ENCODE peak calls at places on chromosome 15, in four cellular contexts. U is GM12878, Y is HepG2, N is K562. D is an unnamed sample.

GRCh38 chr15:75625542-75626347 is at the start of gene SNUPN:
- DNase-seq in Y (peak; percentile 91), N (peak; percentile 98), U (peak; percentile 87), D (peak; percentile 96)

GRCh38 chr15:74642328-74642723 is 26.7 kb downstream of the CLK3 start:
- DNase-seq in Y (no peak), U (no peak), N (no peak), D (no peak)

GRCh38 chr15:89377842-89378698 is 43.4 kb upstream of the POLG start:
- DNase-seq in U (no peak), N (no peak), Y (no peak), D (no peak)

GRCh38 chr15:89492111-89492641 is 4.2 kb downstream of the RHCG start:
- DNase-seq in Y (no peak), N (no peak), U (no peak), D (peak; percentile 73)

GRCh38 chr15:60275624-60276023 is 122.2 kb downstream of the ANXA2 start:
- DNase-seq in U (no peak), N (no peak), Y (no peak), D (no peak)

GRCh38 chr15:55387027-55387426 is 21.1 kb downstream of the CCPG1 start:
- DNase-seq in N (no peak), U (no peak), Y (no peak), D (peak; percentile 33)

GRCh38 chr15:89912145-89912673 is 543 bp downstream of the ARPIN start:
- DNase-seq in Y (no peak), N (no peak), U (no peak), D (peak; percentile 76)

GRCh38 chr15:51129513-51130197 is 34.9 kb upstream of the TNFAIP8L3 start:
- DNase-seq in Y (no peak), N (no peak), U (no peak), D (no peak)

GRCh38 chr15:89137926-89138325 is 49.7 kb downstream of the ABHD2 start:
- DNase-seq in N (no peak), U (no peak), Y (no peak), D (no peak)

GRCh38 chr15:55016225-55016624 is 180.5 kb downstream of the RSL24D1 start:
- DNase-seq in U (no peak), Y (no peak), N (no peak), D (no peak)

GRCh38 chr15:64635486-64635815 is 139.9 kb downstream of the RBPMS2 start:
- DNase-seq in N (no peak), Y (peak; percentile 42), U (peak; percentile 73), D (peak; percentile 33)

GRCh38 chr15:31387483-31388118 is 61.0 kb downstream of the KLF13 start:
- DNase-seq in U (no peak), N (no peak), Y (no peak), D (peak; percentile 86)

DNA sequence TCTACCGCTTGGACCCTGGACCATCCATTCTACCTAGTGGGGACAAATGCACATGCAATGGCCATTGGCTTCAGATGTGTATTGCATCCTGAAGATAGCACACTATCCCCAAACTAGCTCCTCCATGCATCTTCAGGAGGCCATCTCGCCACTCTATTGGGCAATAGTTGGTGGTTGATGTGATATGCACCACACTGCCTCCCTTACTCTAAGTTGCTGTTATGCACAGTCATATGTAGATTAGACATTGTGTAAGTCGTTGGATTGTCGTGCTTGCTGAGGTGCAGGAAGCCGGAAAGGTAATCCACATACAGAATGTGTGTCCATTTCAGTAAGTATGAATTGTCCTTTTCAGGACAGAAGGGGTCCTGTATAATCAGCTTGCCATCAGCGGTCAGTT is 26.7 kb upstream of the PLA2G4D start:
- DNase-seq in Y (no peak), U (no peak), N (no peak), D (no peak)
- TF ChIP-seq NFIC in Y (no peak), U (no peak), N (no peak), D (no peak)

GRCh38 chr15:66761723-66762595 is 59.9 kb downstream of the SMAD6 start:
- DNase-seq in Y (no peak), U (no peak), N (no peak), D (no peak)

GRCh38 chr15:66758844-66759243 is 56.8 kb downstream of the SMAD6 start:
- DNase-seq in N (no peak), U (no peak), Y (no peak), D (no peak)

GRCh38 chr15:66763186-66764066 is 61.4 kb downstream of the SMAD6 start:
- DNase-seq in Y (no peak), U (no peak), N (no peak), D (peak; percentile 55)

GRCh38 chr15:66760358-66760967 is 58.4 kb downstream of the SMAD6 start:
- DNase-seq in Y (no peak), N (no peak), U (no peak), D (no peak)

GRCh38 chr15:66760968-66761722 is 59.1 kb downstream of the SMAD6 start:
- DNase-seq in N (no peak), U (no peak), Y (no peak), D (no peak)
- H3K4me1 ChIP-seq in N (peaks cover 21% of the 10 kb centered on the region), U (peaks cover 7% of the 10 kb centered on the region), Y (peaks cover 55% of the 10 kb centered on the region), D (peaks cover 24% of the 10 kb centered on the region)

GRCh38 chr15:95226835-95227234 is 995.5 kb downstream of the MCTP2 start:
- DNase-seq in U (no peak), Y (no peak), N (no peak), D (no peak)

GRCh38 chr15:95227235-95227634 is 995.9 kb downstream of the MCTP2 start:
- DNase-seq in Y (no peak), U (no peak), N (no peak), D (no peak)
- TF ChIP-seq NFIC in Y (no peak), U (no peak), N (no peak), D (no peak)

DNA sequence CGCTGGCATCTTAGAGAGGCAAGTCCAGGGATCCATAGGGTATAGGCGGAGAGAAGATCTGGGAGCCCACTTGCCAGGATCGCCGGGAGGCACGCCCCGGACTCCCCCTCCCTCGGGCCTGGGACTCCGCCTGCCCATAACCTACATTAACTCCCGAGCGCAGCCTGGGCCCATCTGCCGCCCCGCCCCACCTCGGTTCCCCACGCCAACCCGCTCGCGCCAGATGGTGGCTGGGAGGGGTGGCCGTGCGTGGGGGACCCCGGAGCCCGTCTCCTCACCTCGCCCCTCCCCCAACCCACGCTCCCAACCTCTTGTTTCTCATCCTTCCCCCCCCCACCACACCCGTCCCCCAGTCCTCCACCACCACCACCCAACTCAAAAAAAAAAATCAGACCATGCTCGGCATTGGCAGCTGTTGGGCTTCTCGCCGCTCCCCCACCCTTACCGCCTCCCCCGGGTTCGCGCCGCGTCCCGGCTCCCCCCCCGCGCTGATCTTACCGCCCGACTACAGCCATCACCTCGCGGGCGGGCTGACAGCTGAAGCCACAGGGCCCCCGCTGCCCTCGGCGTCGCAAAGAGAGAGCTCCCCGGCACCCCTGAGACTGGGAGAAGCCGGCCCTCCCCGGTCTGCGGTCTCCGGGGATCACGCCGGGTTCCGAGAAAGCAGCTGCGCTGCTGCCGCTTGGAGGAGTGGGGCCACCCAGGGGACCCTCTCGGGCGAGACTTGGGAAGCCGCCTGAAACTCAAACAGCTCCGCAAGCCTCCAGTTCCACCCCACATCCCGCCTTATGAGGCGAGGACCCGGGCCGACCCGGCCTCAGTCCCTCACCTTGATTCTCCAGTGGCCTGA is 1.4 kb upstream of the DLL4 start:
- DNase-seq in U (no peak), Y (no peak), N (peak; percentile 66), D (peak; percentile 62)
- H3K4me1 ChIP-seq in U (peaks cover 30% of the 10 kb centered on the region), Y (peaks cover 78% of the 10 kb centered on the region), N (peaks cover 71% of the 10 kb centered on the region), D (peaks cover 44% of the 10 kb centered on the region)

GRCh38 chr15:62071711-62072308 is 5.0 kb downstream of the C2CD4A start:
- DNase-seq in Y (peak; percentile 29), U (no peak), N (peak; percentile 34), D (peak; percentile 52)

GRCh38 chr15:62079594-62079993 is 12.8 kb downstream of the C2CD4A start:
- DNase-seq in Y (no peak), N (no peak), U (no peak), D (no peak)

GRCh38 chr15:62075595-62076279 is 9.0 kb downstream of the C2CD4A start:
- DNase-seq in U (no peak), Y (no peak), N (no peak), D (no peak)
- TF ChIP-seq NFIC in U (no peak), Y (no peak), N (no peak), D (no peak)

D was measured in SK-N-SH.